ENCODE peak calls at places on chromosomes 13 and 19, in nine cellular contexts. B is dorsolateral prefrontal cortex, W is left ventricle myocardium inferior, P is tibial nerve, R is RWPE1, L is GM23338, G is epithelial cell of esophagus, V is left lung, N is suprapubic skin. A is an unnamed sample.

GRCh38 chr13:99371956-99372355 is 64.8 kb upstream of the GPR183 start:
- DNase-seq in V (no peak), L (no peak), N (peak; percentile 40), G (no peak), P (no peak), R (no peak), W (no peak), B (no peak), A (no peak)

GRCh38 chr13:38951525-38952313 is 38.9 kb downstream of the STOML3 start:
- DNase-seq in L (no peak), R (no peak), N (no peak), P (no peak), B (no peak), W (no peak), G (peak; percentile 53), V (no peak), A (no peak)

GRCh38 chr13:113066142-113066455 is 39.5 kb upstream of the F7 start:
- DNase-seq in P (no peak), L (no peak), N (no peak), G (no peak), V (peak; percentile 30), R (no peak), B (no peak), W (no peak), A (no peak)

GRCh38 chr13:64900039-64900438 is 2330.1 kb downstream of the PCDH9 start:
- DNase-seq in W (no peak), B (no peak), L (no peak), N (no peak), R (no peak), G (no peak), V (no peak), P (no peak), A (no peak)

GRCh38 chr19:47241919-47242644 is 11.1 kb upstream of the BBC3 start:
- DNase-seq in V (no peak), B (no peak), G (no peak), W (no peak), P (no peak), N (no peak), L (no peak), R (no peak), A (no peak)

GRCh38 chr13:49996166-49996915 is 501 bp upstream of the TRIM13 start:
- DNase-seq in B (peak; percentile 91), N (peak; percentile 95), W (peak; percentile 95), V (peak; percentile 99), G (peak; percentile 95), R (peak; percentile 89), P (peak; percentile 89), L (peak; percentile 96), A (peak; percentile 58)

GRCh38 chr13:95485045-95485517 is 67.4 kb upstream of the CLDN10 start:
- DNase-seq in R (peak; percentile 38), G (peak; percentile 60), N (no peak), W (no peak), P (no peak), B (no peak), L (no peak), V (no peak), A (no peak)

GRCh38 chr13:111513766-111514611 is 193.5 kb downstream of the TEX29 start:
- DNase-seq in P (no peak), B (no peak), G (no peak), L (no peak), V (peak; percentile 68), W (no peak), N (no peak), R (no peak), A (no peak)

GRCh38 chr19:10189631-10190425 is 4.9 kb downstream of the DNMT1 start:
- DNase-seq in R (no peak), W (no peak), G (no peak), P (no peak), L (no peak), B (no peak), V (no peak), N (no peak), A (no peak)

GRCh38 chr13:100773429-100773828 is 98.8 kb upstream of the TMTC4 start:
- DNase-seq in P (no peak), W (no peak), B (no peak), L (no peak), G (peak; percentile 41), N (no peak), V (no peak), R (peak; percentile 38), A (peak; percentile 87)

DNA sequence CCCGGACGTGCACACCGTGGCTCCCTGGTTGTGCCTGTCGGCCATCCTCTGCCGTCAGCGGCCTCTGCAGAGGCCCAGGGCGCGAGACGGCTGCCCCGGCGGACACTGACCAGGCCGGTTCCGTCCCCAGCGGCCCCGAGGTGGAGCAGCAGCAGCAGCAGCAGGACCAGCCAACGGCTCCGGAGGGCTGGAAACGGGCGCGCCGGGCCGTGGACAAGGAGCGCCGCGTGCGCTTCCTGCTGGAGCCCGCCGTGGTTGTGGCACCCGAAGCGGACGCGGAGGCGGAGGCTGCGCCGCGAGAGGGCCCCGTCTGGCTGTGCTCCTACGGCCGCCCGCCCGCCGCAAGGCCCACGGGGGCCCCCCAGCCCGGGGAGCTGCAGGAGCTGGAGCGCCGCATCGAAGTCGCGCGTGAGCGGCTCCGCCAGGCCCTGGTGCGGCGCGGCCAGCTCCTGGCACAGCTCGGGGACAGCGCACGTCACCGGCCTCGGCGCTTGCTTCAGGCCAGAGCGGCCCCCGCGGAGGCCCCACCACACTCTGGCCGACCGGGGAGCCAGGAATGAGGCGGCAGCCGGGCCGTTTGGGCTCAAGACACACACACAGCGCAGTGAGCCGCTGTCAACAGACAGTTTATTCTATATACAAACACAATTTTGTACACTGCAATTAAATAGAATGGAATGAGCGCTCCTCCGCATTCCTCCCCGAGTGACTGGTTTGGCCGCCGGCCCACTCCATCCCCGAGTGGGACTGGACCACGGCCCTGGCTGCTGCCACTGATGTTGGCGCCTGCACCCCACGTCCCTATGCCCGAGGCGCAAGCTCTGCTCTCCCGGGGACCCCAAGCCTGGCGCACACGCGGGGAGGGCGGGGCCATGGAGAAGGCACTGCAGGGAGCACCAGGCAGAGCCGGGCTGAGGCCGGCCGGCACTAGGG is 9.1 kb downstream of the GRIN3B start:
- DNase-seq in V (peak; percentile 80), G (no peak), P (no peak), R (no peak), N (no peak), L (peak; percentile 44), W (no peak), B (no peak), A (no peak)
- TF ChIP-seq CTCF in V (no peak), G (no peak), P (no peak), R (no peak), N (no peak), L (no peak), W (no peak), B (no peak), A (no peak)

GRCh38 chr19:29745253-29745652 is 30.2 kb upstream of the C19orf12 start:
- DNase-seq in L (peak; percentile 74), N (no peak), R (no peak), B (no peak), P (no peak), W (no peak), G (no peak), V (no peak), A (no peak)
- TF ChIP-seq CTCF in L (peak; percentile 54), N (no peak), R (no peak), B (no peak), P (no peak), W (peak; percentile 14), G (no peak), V (no peak), A (no peak)

DNA sequence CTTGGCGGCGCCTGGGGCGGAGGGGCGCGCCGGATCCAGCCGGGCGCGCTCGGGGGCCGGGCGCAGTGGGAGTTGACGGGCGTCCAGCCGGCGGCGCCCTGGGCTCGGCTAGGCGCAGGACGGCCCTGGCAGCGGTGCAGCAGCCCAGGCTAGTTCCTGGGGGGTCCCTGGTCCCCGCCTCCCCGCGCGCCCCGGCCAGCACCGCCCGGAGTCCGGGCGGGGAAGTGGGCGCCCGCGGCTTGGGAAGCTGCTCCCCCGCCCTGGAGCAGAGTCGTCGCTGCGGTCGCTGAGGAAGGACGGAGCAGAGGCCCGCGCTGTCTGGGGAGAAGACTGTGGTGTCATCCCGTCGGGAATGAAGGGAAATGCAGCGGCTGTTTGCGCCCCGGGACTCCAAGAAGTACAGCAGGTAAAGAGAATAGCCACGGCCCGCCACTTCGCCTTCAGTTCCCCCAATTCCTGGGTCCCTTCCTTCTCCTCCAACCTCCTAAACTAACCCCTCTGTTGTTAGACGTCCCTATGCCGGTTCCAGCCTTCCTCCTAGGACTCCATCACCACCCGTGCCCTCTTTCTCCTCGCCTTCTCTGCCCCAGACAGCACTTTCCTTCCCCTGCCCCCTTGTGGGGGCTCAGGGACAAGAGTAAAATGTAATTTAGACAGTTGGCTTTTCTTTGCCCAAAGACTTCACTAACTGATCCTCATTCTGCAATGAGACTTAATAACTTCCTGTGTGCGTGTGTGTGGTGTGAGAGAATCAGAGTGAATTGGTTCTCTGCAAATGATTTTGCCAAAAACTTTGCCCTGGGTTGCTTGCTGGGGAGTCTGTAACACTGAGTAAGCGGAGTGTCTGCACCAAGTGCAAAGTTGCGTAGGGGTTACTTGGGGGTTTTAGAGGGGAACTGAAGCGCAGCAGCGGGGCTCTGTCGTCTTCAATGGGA is 20.3 kb upstream of the SGCG start:
- DNase-seq in V (peak; percentile 74), G (peak; percentile 2), N (no peak), R (no peak), P (no peak), B (no peak), L (peak; percentile 63), W (no peak), A (peak; percentile 12)
- TF ChIP-seq CTCF in V (no peak), G (no peak), N (no peak), R (no peak), P (no peak), B (no peak), L (peak; percentile 1), W (peak; percentile 11), A (peak; percentile 23)

GRCh38 chr13:27353653-27354052 is 70.8 kb upstream of the GTF3A start:
- DNase-seq in R (no peak), G (no peak), P (no peak), B (no peak), V (no peak), L (no peak), N (no peak), W (no peak), A (no peak)

GRCh38 chr13:27355894-27356293 is 68.5 kb upstream of the GTF3A start:
- DNase-seq in W (no peak), P (no peak), L (peak; percentile 53), N (no peak), V (no peak), R (no peak), B (no peak), G (no peak), A (no peak)

GRCh38 chr13:27352698-27353097 is 71.7 kb upstream of the GTF3A start:
- DNase-seq in L (no peak), R (no peak), G (no peak), W (no peak), N (no peak), V (no peak), B (no peak), P (no peak), A (no peak)

GRCh38 chr13:27353166-27353583 is 71.2 kb upstream of the GTF3A start:
- DNase-seq in G (peak; percentile 34), L (no peak), N (no peak), R (no peak), P (no peak), V (no peak), W (no peak), B (no peak), A (no peak)

DNA sequence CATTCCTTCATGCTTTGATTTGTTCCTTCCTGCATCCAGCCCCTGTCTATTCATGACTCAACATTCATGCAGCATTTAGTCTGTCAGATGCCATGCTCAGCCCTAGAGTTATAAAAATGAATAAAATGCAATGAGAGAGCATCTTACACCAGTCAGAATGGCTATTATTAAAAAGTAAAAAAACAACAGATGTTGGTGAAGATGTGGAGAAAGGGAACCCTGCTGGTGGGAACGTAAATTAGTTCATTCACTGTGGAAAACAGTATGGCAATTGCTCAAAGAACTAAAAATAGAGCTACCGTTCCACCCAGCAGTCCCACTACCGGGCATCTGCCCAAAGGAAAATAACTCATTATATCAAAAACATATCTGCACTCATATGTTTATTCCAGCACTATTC is 70.0 kb upstream of the GTF3A start:
- DNase-seq in L (no peak), R (no peak), B (no peak), G (no peak), W (no peak), P (no peak), V (no peak), N (no peak), A (no peak)
- TF ChIP-seq CTCF in L (no peak), R (no peak), B (peak; percentile 10), G (no peak), W (peak; percentile 34), P (no peak), V (no peak), N (no peak), A (peak; percentile 15)

A was measured in foreskin keratinocyte.